ENCODE peak calls at places on chromosomes 4 and X, in five cellular contexts. O is NCI-H1092 treated with DMSO at 0.1 percent for 48 hours; W is GM18507; R is stimulated activated CD4-positive, alpha-beta T cell treated with anti-CD3 and anti-CD28 coated beads, Interleukin-2, amount 100 ng/mL, for 4 hours; K is mesendoderm. M is an unnamed sample.
A peak's percentile ranks its signal among the peaks of the same experiment; 100 is the strongest.

GRCh38 chr4:88759039-88759631 is 61.5 kb upstream of the NAP1L5 start:
- DNase-seq in R (no peak), O (peak; percentile 59), W (no peak), K (peak; percentile 60), M (no peak)

GRCh38 chrX:153612413-153612812 is 13.5 kb upstream of the CCNQ start:
- DNase-seq in K (no peak), O (no peak), W (no peak), R (no peak), M (no peak)

GRCh38 chr4:15498356-15498755 is 28.7 kb downstream of the CC2D2A start:
- DNase-seq in R (no peak), K (no peak), O (no peak), W (no peak), M (no peak)

GRCh38 chr4:54475546-54475945 is 182.2 kb upstream of the KIT start:
- DNase-seq in R (no peak), O (no peak), W (no peak), K (peak; percentile 29), M (no peak)

GRCh38 chr4:184362338-184362737 is 112.0 kb downstream of the IRF2 start:
- DNase-seq in K (no peak), R (no peak), O (no peak), W (no peak), M (no peak)

GRCh38 chr4:53541577-53542206 is 49.6 kb downstream of the LNX1 start:
- DNase-seq in K (no peak), W (no peak), R (no peak), O (no peak), M (no peak)

GRCh38 chr4:139774759-139775487 is 109.3 kb downstream of the MGST2 start:
- DNase-seq in W (no peak), O (peak; percentile 52), R (no peak), K (peak; percentile 42), M (no peak)

GRCh38 chrX:9149831-9150230 is 115.9 kb upstream of the FAM9B start:
- DNase-seq in W (no peak), O (no peak), K (no peak), R (no peak), M (no peak)

GRCh38 chr4:156929706-156930105 is 41.9 kb downstream of the PDGFC start:
- DNase-seq in O (no peak), R (no peak), K (no peak), W (no peak), M (no peak)

GRCh38 chr4:170423137-170423536 is 333.4 kb upstream of the AADAT start:
- DNase-seq in W (no peak), O (no peak), K (no peak), R (no peak), M (no peak)

GRCh38 chr4:53695540-53696463 is 104.5 kb upstream of the LNX1 start:
- DNase-seq in K (no peak), O (no peak), R (no peak), W (no peak), M (no peak)